ENCODE peak calls at places on chromosomes 5 and 9, in five cellular contexts. W, R, M, A and G are unnamed samples.

GRCh38 chr9:114250235-114250568 is 72.7 kb upstream of the ORM1 start:
- DNase-seq in W (no peak), R (peak), M (no peak), A (no peak), G (no peak)

GRCh38 chr9:107707915-107708441 is 218.4 kb upstream of the KLF4 start:
- DNase-seq in W (no peak), R (no peak), M (peak), A (no peak), G (peak)

GRCh38 chr5:63500242-63500641 is 462.0 kb downstream of the HTR1A start:
- DNase-seq in W (no peak), R (no peak), M (no peak), A (no peak), G (no peak)

GRCh38 chr9:37293664-37294524 is 128.6 kb upstream of the GRHPR start:
- DNase-seq in W (no peak), R (no peak), M (peak), A (no peak), G (no peak)

GRCh38 chr5:60248900-60249299 is 355.4 kb upstream of the PDE4D start:
- DNase-seq in W (no peak), R (no peak), M (no peak), A (no peak), G (no peak)

GRCh38 chr5:32859211-32859641 is 148.1 kb downstream of the NPR3 start:
- DNase-seq in W (no peak), R (no peak), M (peak), A (no peak), G (peak)

GRCh38 chr5:143265995-143266394 is 137.5 kb downstream of the NR3C1 start:
- DNase-seq in W (no peak), R (no peak), M (no peak), A (no peak), G (no peak)

GRCh38 chr5:36635721-36636390 is 29.4 kb downstream of the SLC1A3 start:
- DNase-seq in W (no peak), R (no peak), M (no peak), A (no peak), G (no peak)

GRCh38 chr5:35857606-35858205 is 1.0 kb downstream of the IL7R start:
- DNase-seq in W (peak), R (no peak), M (peak), A (no peak), G (peak)

GRCh38 chr9:14831661-14832060 is 78.6 kb downstream of the FREM1 start:
- DNase-seq in W (no peak), R (no peak), M (peak), A (no peak), G (no peak)

GRCh38 chr9:33225319-33226152 is 14.4 kb upstream of the SPINK4 start:
- DNase-seq in W (peak), R (no peak), M (peak), A (no peak), G (peak)

GRCh38 chr9:15509931-15510788 is 610 bp downstream of the PSIP1 start:
- DNase-seq in W (no peak), R (peak), M (peak), A (no peak), G (peak)

GRCh38 chr5:143192191-143192880 is 211.2 kb downstream of the NR3C1 start:
- DNase-seq in W (no peak), R (no peak), M (no peak), A (no peak), G (no peak)

GRCh38 chr9:98105006-98105405 is 14.0 kb downstream of the TRIM14 start:
- DNase-seq in W (no peak), R (no peak), M (no peak), A (no peak), G (no peak)

GRCh38 chr9:38423939-38424843 is at the start of gene IGFBPL1:
- DNase-seq in W (no peak), R (peak), M (no peak), A (no peak), G (no peak)

GRCh38 chr5:141421489-141421855 is 621 bp downstream of the PCDHGA11 start:
- DNase-seq in W (no peak), R (no peak), M (peak), A (no peak), G (no peak)

GRCh38 chr5:131022811-131023210 is 142.2 kb downstream of the HINT1 start:
- DNase-seq in W (no peak), R (no peak), M (no peak), A (no peak), G (no peak)

GRCh38 chr5:116576043-116576713 is 1.6 kb upstream of the SEMA6A start:
- DNase-seq in W (no peak), R (peak), M (peak), A (peak), G (peak)

GRCh38 chr9:134418986-134419683 is 92.9 kb downstream of the RXRA start:
- DNase-seq in W (no peak), R (no peak), M (no peak), A (no peak), G (no peak)

GRCh38 chr5:151192626-151193025 is 31.3 kb downstream of the CCDC69 start:
- DNase-seq in W (no peak), R (no peak), M (no peak), A (no peak), G (no peak)

GRCh38 chr5:94667937-94668336 is 49.5 kb downstream of the SLF1 start:
- DNase-seq in W (no peak), R (no peak), M (no peak), A (no peak), G (no peak)

GRCh38 chr5:140109050-140109817 is 4.7 kb upstream of the PURA start:
- DNase-seq in W (no peak), R (no peak), M (peak), A (no peak), G (peak)

GRCh38 chr5:5350101-5350500 is 72.4 kb upstream of the ICE1 start:
- DNase-seq in W (no peak), R (no peak), M (peak), A (no peak), G (no peak)

GRCh38 chr9:35186524-35186923 is 24.7 kb downstream of the UNC13B start:
- DNase-seq in W (no peak), R (no peak), M (no peak), A (no peak), G (no peak)

GRCh38 chr5:81962041-81962440 is 9.8 kb upstream of the ATG10 start:
- DNase-seq in W (no peak), R (no peak), M (no peak), A (no peak), G (no peak)

GRCh38 chr5:553874-554273 is 29.6 kb upstream of the SLC9A3 start:
- DNase-seq in W (no peak), R (peak), M (no peak), A (no peak), G (no peak)